ENCODE peak calls at places on chromosomes 4 and X, in nine cellular contexts. D is MCF 10A, O is MM.1S, L is foreskin fibroblast, Z is IMR-90, A is AG04450, K is OCI-LY7, F is choroid plexus epithelial cell, G is uterus. U is an unnamed sample.

GRCh38 chr4:2714071-2714770 is 41.9 kb downstream of the TNIP2 start:
- DNase-seq in D (no peak), O (no peak), L (peak; percentile 73), Z (peak; percentile 71), A (no peak), K (no peak), F (peak; percentile 97), G (no peak), U (peak; percentile 10)

GRCh38 chrX:109533631-109534030 is 3.0 kb upstream of the NXT2 start:
- DNase-seq in D (peak; percentile 58), O (no peak), L (peak; percentile 18), Z (peak; percentile 1), A (no peak), K (peak; percentile 0), F (peak; percentile 10), G (no peak), U (peak; percentile 75)

GRCh38 chr4:125750399-125750798 is 435.6 kb downstream of the FAT4 start:
- DNase-seq in D (no peak), O (no peak), L (no peak), Z (peak; percentile 11), A (no peak), K (no peak), F (no peak), G (no peak), U (peak; percentile 51)

GRCh38 chr4:112296949-112297483 is at the start of gene ALPK1:
- DNase-seq in D (peak; percentile 92), O (peak; percentile 62), L (peak; percentile 80), Z (peak; percentile 94), A (peak; percentile 80), K (peak; percentile 81), F (peak; percentile 97), G (no peak), U (peak; percentile 90)

GRCh38 chrX:124426824-124427223 is 80.5 kb downstream of the SH2D1A start:
- DNase-seq in D (no peak), O (no peak), L (no peak), Z (no peak), A (no peak), K (no peak), F (no peak), G (no peak), U (no peak)

GRCh38 chrX:34879361-34879760 is 63.2 kb upstream of the FAM47B start:
- DNase-seq in D (no peak), O (no peak), L (no peak), Z (peak; percentile 11), A (no peak), K (no peak), F (peak; percentile 34), G (no peak), U (no peak)

GRCh38 chr4:182143822-182144620 is 99.2 kb upstream of the TENM3 start:
- DNase-seq in D (peak; percentile 77), O (peak; percentile 64), L (peak; percentile 41), Z (peak; percentile 83), A (peak; percentile 50), K (no peak), F (peak; percentile 88), G (peak; percentile 36), U (peak; percentile 69)

GRCh38 chr4:138310991-138311390 is 68.8 kb upstream of the SLC7A11 start:
- DNase-seq in D (peak; percentile 22), O (no peak), L (peak; percentile 33), Z (peak; percentile 62), A (no peak), K (no peak), F (peak; percentile 80), G (no peak), U (peak; percentile 66)

GRCh38 chrX:54786972-54787371 is 11.1 kb downstream of the ITIH6 start:
- DNase-seq in D (peak; percentile 32), O (peak; percentile 20), L (no peak), Z (no peak), A (no peak), K (peak; percentile 33), F (no peak), G (no peak), U (peak; percentile 36)

GRCh38 chr4:74931386-74931785 is 1.5 kb upstream of the PARM1 start:
- DNase-seq in D (no peak), O (no peak), L (no peak), Z (no peak), A (no peak), K (no peak), F (no peak), G (no peak), U (no peak)

GRCh38 chr4:106238819-106239420 is 77.1 kb downstream of the TBCK start:
- DNase-seq in D (peak; percentile 56), O (peak; percentile 41), L (peak; percentile 6), Z (peak; percentile 34), A (no peak), K (peak; percentile 38), F (peak; percentile 71), G (no peak), U (peak; percentile 62)

GRCh38 chr4:158998624-158999023 is 104.3 kb upstream of the RAPGEF2 start:
- DNase-seq in D (peak; percentile 63), O (no peak), L (peak; percentile 24), Z (no peak), A (no peak), K (no peak), F (no peak), G (no peak), U (peak; percentile 59)

GRCh38 chrX:76428243-76429130 is 977 bp downstream of the MAGEE1 start:
- DNase-seq in D (no peak), O (no peak), L (no peak), Z (no peak), A (no peak), K (no peak), F (no peak), G (peak; percentile 12), U (no peak)

GRCh38 chrX:150370589-150371312 is 7.6 kb downstream of the MAMLD1 start:
- DNase-seq in D (no peak), O (no peak), L (no peak), Z (peak; percentile 0), A (no peak), K (no peak), F (no peak), G (no peak), U (no peak)

GRCh38 chr4:39947415-39947814 is 30.3 kb downstream of the PDS5A start:
- DNase-seq in D (no peak), O (no peak), L (no peak), Z (no peak), A (no peak), K (no peak), F (no peak), G (no peak), U (no peak)

GRCh38 chr4:78417603-78418002 is 134.0 kb upstream of the ANXA3 start:
- DNase-seq in D (no peak), O (no peak), L (no peak), Z (no peak), A (no peak), K (no peak), F (no peak), G (no peak), U (peak; percentile 81)

GRCh38 chrX:57132046-57132445 is 5.2 kb downstream of the SPIN2A start:
- DNase-seq in D (no peak), O (no peak), L (no peak), Z (no peak), A (no peak), K (no peak), F (no peak), G (no peak), U (no peak)

GRCh38 chrX:96140796-96141195 is 543.8 kb upstream of the DIAPH2 start:
- DNase-seq in D (no peak), O (no peak), L (no peak), Z (no peak), A (no peak), K (no peak), F (no peak), G (no peak), U (peak; percentile 1)

GRCh38 chrX:133005616-133006015 is 47.2 kb upstream of the HS6ST2 start:
- DNase-seq in D (no peak), O (no peak), L (no peak), Z (no peak), A (no peak), K (no peak), F (no peak), G (no peak), U (no peak)

GRCh38 chrX:133007458-133007857 is 49.0 kb upstream of the HS6ST2 start:
- DNase-seq in D (no peak), O (no peak), L (no peak), Z (no peak), A (no peak), K (no peak), F (no peak), G (no peak), U (no peak)

GRCh38 chrX:133005038-133005437 is 46.6 kb upstream of the HS6ST2 start:
- DNase-seq in D (peak; percentile 30), O (peak; percentile 11), L (no peak), Z (peak; percentile 1), A (no peak), K (peak; percentile 1), F (peak; percentile 28), G (no peak), U (peak; percentile 2)
- TF ChIP-seq CTCF in D (peak; percentile 57), O (peak; percentile 76), L (peak; percentile 36), Z (peak; percentile 52), A (peak; percentile 61), K (peak; percentile 74), F (peak; percentile 71), G (peak; percentile 36), U (peak; percentile 63)

GRCh38 chrX:1734806-1735205 is 119.9 kb downstream of the ASMT start:
- DNase-seq in D (no peak), O (no peak), L (no peak), Z (no peak), A (no peak), K (no peak), F (no peak), G (no peak), U (no peak)
- TF ChIP-seq CTCF in D (no peak), O (no peak), L (no peak), Z (no peak), A (no peak), K (no peak), F (no peak), G (no peak), U (no peak)

GRCh38 chr4:144787365-144788263 is 141.7 kb downstream of the HHIP start:
- DNase-seq in D (peak; percentile 56), O (peak; percentile 60), L (peak; percentile 13), Z (peak; percentile 49), A (peak; percentile 2), K (peak; percentile 46), F (peak; percentile 72), G (no peak), U (peak; percentile 50)
- TF ChIP-seq CTCF in D (peak; percentile 55), O (peak; percentile 71), L (peak; percentile 52), Z (peak; percentile 48), A (peak; percentile 63), K (peak; percentile 81), F (peak; percentile 64), G (peak; percentile 17), U (peak; percentile 60)

DNA sequence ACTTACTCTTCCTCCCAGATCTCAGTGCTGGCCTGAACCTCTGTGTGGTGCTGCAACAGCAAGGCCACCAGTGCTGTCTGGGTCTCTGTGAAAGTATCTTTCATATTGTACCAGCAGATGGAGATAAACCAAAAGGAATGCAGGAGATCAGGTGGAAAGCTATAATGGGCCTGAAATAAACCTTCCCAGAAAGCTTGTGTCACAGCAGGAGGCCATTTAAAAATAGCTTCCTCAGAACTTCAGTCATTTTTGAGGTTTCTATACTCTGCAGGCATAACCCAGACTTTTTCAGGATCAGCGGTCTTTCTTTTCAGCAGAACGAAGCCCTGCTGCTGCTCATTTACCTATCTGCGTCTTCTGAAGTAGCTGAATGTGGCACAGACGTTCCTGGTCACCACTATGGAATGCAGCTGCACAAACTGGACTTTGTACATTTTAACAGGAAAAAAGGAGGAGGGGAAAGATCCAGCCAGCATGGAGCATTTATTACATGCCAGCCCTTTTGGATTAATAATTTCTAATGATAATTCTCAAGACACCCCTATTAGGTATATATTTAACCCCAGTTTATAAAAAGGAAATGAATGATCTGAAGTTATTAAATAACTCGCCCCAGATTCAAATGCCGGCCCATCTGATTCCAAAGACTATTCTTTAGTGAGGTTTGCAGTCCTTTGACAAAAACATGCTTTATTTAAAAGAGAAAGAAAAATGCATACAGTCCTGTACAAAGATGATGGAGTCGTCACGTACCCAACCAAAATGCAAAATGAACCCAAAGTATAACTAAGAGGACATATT is 119.7 kb downstream of the NFKB1 start:
- DNase-seq in D (peak; percentile 77), O (peak; percentile 76), L (peak; percentile 47), Z (peak; percentile 82), A (peak; percentile 38), K (peak; percentile 59), F (peak; percentile 98), G (no peak), U (peak; percentile 71)
- TF ChIP-seq CTCF in D (peak; percentile 59), O (peak; percentile 69), L (peak; percentile 65), Z (peak; percentile 72), A (peak; percentile 71), K (peak; percentile 77), F (peak; percentile 75), G (peak; percentile 58), U (peak; percentile 66)